ENCODE peak calls at places on chromosome 18, in six cellular contexts. E is EH; K is NAMALWA; T is activated gamma-delta T cell treated with anti-CD3 and anti-CD28 coated beads, Interleukin-2, amount 50 U/mL, for 16 hours; B is fibroblast of the aortic adventitia; V is EL. I is an unnamed sample.

GRCh38 chr18:77650799-77651385 is 401.2 kb downstream of the GALR1 start:
- DNase-seq in E (no peak), K (peak; percentile 7), T (peak; percentile 25), B (peak; percentile 17), V (no peak), I (peak; percentile 91)

GRCh38 chr18:24270358-24270936 is 127.2 kb downstream of the OSBPL1A start:
- DNase-seq in E (no peak), K (no peak), T (no peak), B (no peak), V (no peak), I (no peak)

GRCh38 chr18:48885266-48885950 is 65.4 kb downstream of the SMAD7 start:
- DNase-seq in E (peak; percentile 93), K (no peak), T (no peak), B (no peak), V (no peak), I (no peak)

GRCh38 chr18:24602156-24602555 is 141.7 kb downstream of the HRH4 start:
- DNase-seq in E (no peak), K (no peak), T (no peak), B (no peak), V (no peak), I (no peak)

GRCh38 chr18:58937204-58937603 is 72.5 kb downstream of the ZNF532 start:
- DNase-seq in E (peak; percentile 73), K (no peak), T (no peak), B (peak; percentile 48), V (peak; percentile 53), I (no peak)

GRCh38 chr18:51765712-51766360 is 568.4 kb upstream of the MEX3C start:
- DNase-seq in E (no peak), K (no peak), T (no peak), B (no peak), V (no peak), I (no peak)

GRCh38 chr18:41170346-41170745 is 784.7 kb upstream of the PIK3C3 start:
- DNase-seq in E (no peak), K (no peak), T (no peak), B (no peak), V (no peak), I (no peak)

GRCh38 chr18:70337139-70337972 is 48.5 kb downstream of the SOCS6 start:
- DNase-seq in E (peak; percentile 92), K (no peak), T (no peak), B (peak; percentile 86), V (peak; percentile 91), I (no peak)

GRCh38 chr18:11839556-11839955 is 11.7 kb upstream of the CHMP1B start:
- DNase-seq in E (no peak), K (no peak), T (no peak), B (no peak), V (no peak), I (no peak)

GRCh38 chr18:9366126-9366714 is 31.6 kb downstream of the TWSG1 start:
- DNase-seq in E (peak; percentile 39), K (no peak), T (no peak), B (peak; percentile 52), V (peak; percentile 23), I (no peak)

GRCh38 chr18:9147440-9148238 is 11.1 kb downstream of the ANKRD12 start:
- DNase-seq in E (peak; percentile 78), K (peak; percentile 87), T (no peak), B (peak; percentile 85), V (peak; percentile 68), I (peak; percentile 83)

GRCh38 chr18:30929718-30930117 is 112.8 kb downstream of the DSC3 start:
- DNase-seq in E (no peak), K (no peak), T (no peak), B (no peak), V (no peak), I (no peak)

GRCh38 chr18:70376137-70376913 is 87.5 kb downstream of the SOCS6 start:
- DNase-seq in E (no peak), K (no peak), T (no peak), B (no peak), V (no peak), I (no peak)

GRCh38 chr18:48813833-48814489 is 136.8 kb downstream of the SMAD7 start:
- DNase-seq in E (no peak), K (no peak), T (no peak), B (peak; percentile 49), V (no peak), I (no peak)

GRCh38 chr18:35389095-35389618 is 12.0 kb upstream of the ZNF396 start:
- DNase-seq in E (peak; percentile 81), K (no peak), T (no peak), B (peak; percentile 78), V (peak; percentile 73), I (peak; percentile 63)

GRCh38 chr18:79394438-79395307 is 1.1 kb upstream of the NFATC1 start:
- DNase-seq in E (peak; percentile 73), K (peak; percentile 79), T (peak; percentile 53), B (peak; percentile 73), V (peak; percentile 59), I (peak; percentile 71)

GRCh38 chr18:56327171-56327885 is 311.1 kb downstream of the TXNL1 start:
- DNase-seq in E (peak; percentile 77), K (no peak), T (no peak), B (peak; percentile 82), V (peak; percentile 3), I (no peak)

GRCh38 chr18:44537521-44537920 is 143.2 kb upstream of the SETBP1 start:
- DNase-seq in E (peak; percentile 95), K (no peak), T (no peak), B (peak; percentile 95), V (peak; percentile 96), I (no peak)

GRCh38 chr18:12990662-12990976 is 543 bp upstream of the CEP192 start:
- DNase-seq in E (no peak), K (no peak), T (no peak), B (no peak), V (no peak), I (no peak)

GRCh38 chr18:46484971-46485370 is 172.0 kb downstream of the LOXHD1 start:
- DNase-seq in E (no peak), K (no peak), T (no peak), B (no peak), V (no peak), I (no peak)

GRCh38 chr18:26621161-26622026 is 73.0 kb upstream of the KCTD1 start:
- DNase-seq in E (peak; percentile 32), K (peak; percentile 71), T (no peak), B (peak; percentile 33), V (peak; percentile 26), I (peak; percentile 87)

GRCh38 chr18:48922801-48923730 is 27.7 kb downstream of the SMAD7 start:
- DNase-seq in E (peak; percentile 96), K (no peak), T (no peak), B (peak; percentile 88), V (peak; percentile 94), I (no peak)

GRCh38 chr18:44552706-44553105 is 128.0 kb upstream of the SETBP1 start:
- DNase-seq in E (no peak), K (no peak), T (no peak), B (no peak), V (no peak), I (no peak)

GRCh38 chr18:11570770-11571169 is 38.6 kb upstream of the SLC35G4 start:
- DNase-seq in E (peak; percentile 10), K (peak; percentile 58), T (no peak), B (peak; percentile 22), V (peak; percentile 46), I (peak; percentile 62)

GRCh38 chr18:58402247-58402646 is 226.6 kb downstream of the ALPK2 start:
- DNase-seq in E (peak; percentile 17), K (no peak), T (no peak), B (peak; percentile 17), V (no peak), I (no peak)

GRCh38 chr18:31101148-31102019 is 837 bp downstream of the DSC2 start:
- DNase-seq in E (no peak), K (no peak), T (no peak), B (no peak), V (no peak), I (no peak)

GRCh38 chr18:74869904-74870863 is 272.5 kb downstream of the ZNF407 start:
- DNase-seq in E (peak; percentile 22), K (no peak), T (no peak), B (no peak), V (peak; percentile 4), I (peak; percentile 41)

GRCh38 chr18:62554083-62554815 is 31.4 kb downstream of the ZCCHC2 start:
- DNase-seq in E (no peak), K (peak; percentile 28), T (no peak), B (no peak), V (no peak), I (peak; percentile 55)

GRCh38 chr18:45874501-45875184 is 49.2 kb downstream of the SIGLEC15 start:
- DNase-seq in E (peak; percentile 25), K (peak; percentile 83), T (peak; percentile 28), B (peak; percentile 37), V (peak; percentile 21), I (peak; percentile 81)

GRCh38 chr18:67864677-67865340 is 348.3 kb upstream of the DSEL start:
- DNase-seq in E (peak; percentile 97), K (no peak), T (no peak), B (peak; percentile 81), V (peak; percentile 93), I (no peak)

GRCh38 chr18:12287684-12288405 is 20.2 kb upstream of the TUBB6 start:
- DNase-seq in E (peak; percentile 96), K (no peak), T (no peak), B (peak; percentile 90), V (peak; percentile 97), I (no peak)

GRCh38 chr18:50879302-50880107 is 587 bp downstream of the ME2 start:
- DNase-seq in E (peak; percentile 59), K (peak; percentile 81), T (peak; percentile 18), B (peak; percentile 57), V (peak; percentile 53), I (peak; percentile 72)

GRCh38 chr18:4453712-4454547 is 1.2 kb downstream of the DLGAP1 start:
- DNase-seq in E (no peak), K (no peak), T (no peak), B (no peak), V (no peak), I (no peak)

GRCh38 chr18:10791141-10791808 is 265.4 kb downstream of the NAPG start:
- DNase-seq in E (no peak), K (no peak), T (no peak), B (no peak), V (no peak), I (no peak)

GRCh38 chr18:36839835-36840234 is 10.9 kb downstream of the KIAA1328 start:
- DNase-seq in E (no peak), K (no peak), T (no peak), B (no peak), V (no peak), I (peak; percentile 12)

GRCh38 chr18:78630356-78630755 is 349.3 kb upstream of the SALL3 start:
- DNase-seq in E (no peak), K (no peak), T (no peak), B (no peak), V (no peak), I (no peak)

GRCh38 chr18:28791101-28791500 is 614.2 kb upstream of the CDH2 start:
- DNase-seq in E (no peak), K (no peak), T (no peak), B (peak; percentile 70), V (no peak), I (no peak)